ENCODE peak calls at places on chromosomes 4 and X, in ten cellular contexts. D is CD4-positive, alpha-beta T cell; J is lung microvascular endothelial cell; N is ELR; P is mucosa of descending colon; M is stimulated activated CD4-positive, alpha-beta T cell treated with anti-CD3 and anti-CD28 coated beads, Interleukin-15, amount 100 ng/mL, for 1 hour; O is activated CD4-positive, alpha-beta T cell treated with anti-CD3 and anti-CD28 coated beads, Interleukin-2, amount 50 U/mL, for 4 hours; Z is T follicular helper cell; E is pancreas; R is KBM-7. K is an unnamed sample.

GRCh38 chr4:137660211-137660610 is 127.9 kb upstream of the PCDH18 start:
- DNase-seq in D (no peak), Z (no peak), E (no peak), O (no peak), R (no peak), P (no peak), M (no peak), J (no peak), N (no peak), K (no peak)

GRCh38 chr4:163991268-163991667 is 496.8 kb downstream of the TMA16 start:
- DNase-seq in E (no peak), N (peak), J (no peak), Z (no peak), P (no peak), D (no peak), O (no peak), R (no peak), M (no peak), K (no peak)

GRCh38 chr4:52861171-52861873 is 795 bp upstream of the RASL11B start:
- DNase-seq in P (no peak), E (no peak), O (no peak), M (no peak), R (no peak), N (no peak), J (no peak), D (no peak), Z (no peak), K (no peak)

GRCh38 chr4:145481164-145481941 is at the start of gene SMAD1:
- DNase-seq in Z (no peak), R (peak), N (peak), J (peak), E (peak), O (peak), M (no peak), P (peak), D (no peak), K (no peak)

GRCh38 chrX:53939127-53939526 is 105.1 kb downstream of the PHF8 start:
- DNase-seq in Z (no peak), D (no peak), E (no peak), M (no peak), N (no peak), J (peak), R (peak), P (no peak), O (no peak), K (peak)

GRCh38 chr4:129526812-129527211 is 430.9 kb downstream of the C4orf33 start:
- DNase-seq in P (no peak), M (no peak), E (no peak), R (peak), O (no peak), J (peak), N (peak), D (no peak), Z (no peak), K (peak)

GRCh38 chr4:165208741-165209388 is 1.5 kb downstream of the KLHL2 start:
- DNase-seq in N (peak), E (no peak), J (peak), R (peak), Z (no peak), D (no peak), M (no peak), O (no peak), P (no peak), K (no peak)

GRCh38 chr4:15469402-15470148 is at the start of gene CC2D2A:
- DNase-seq in Z (no peak), R (peak), P (no peak), D (no peak), M (no peak), J (peak), N (peak), O (no peak), E (peak), K (no peak)

GRCh38 chrX:105701310-105702052 is 120.9 kb upstream of the NRK start:
- DNase-seq in R (peak), D (no peak), Z (no peak), M (no peak), O (no peak), J (no peak), E (no peak), P (no peak), N (peak), K (no peak)

GRCh38 chrX:125170459-125170858 is 149.2 kb upstream of the TEX13C start:
- DNase-seq in O (no peak), Z (no peak), N (no peak), E (no peak), J (no peak), D (no peak), P (no peak), R (peak), M (no peak), K (no peak)

GRCh38 chrX:124211312-124211942 is 121.0 kb upstream of the TEX13D start:
- DNase-seq in Z (no peak), N (peak), E (no peak), R (peak), M (no peak), J (peak), O (no peak), D (no peak), P (no peak), K (peak)

GRCh38 chr4:124199755-124200154 is 512.8 kb downstream of the ANKRD50 start:
- DNase-seq in O (no peak), D (no peak), N (peak), P (no peak), R (no peak), J (no peak), M (no peak), E (no peak), Z (no peak), K (no peak)

GRCh38 chr4:152843476-152844107 is 63.8 kb downstream of the ARFIP1 start:
- DNase-seq in R (no peak), J (no peak), P (peak), O (no peak), M (no peak), N (no peak), E (no peak), D (no peak), Z (no peak), K (no peak)

GRCh38 chr4:23706972-23707676 is 182.7 kb downstream of the PPARGC1A start:
- DNase-seq in O (no peak), P (no peak), R (no peak), D (no peak), E (no peak), Z (no peak), N (no peak), M (no peak), J (no peak), K (no peak)

GRCh38 chrX:38275615-38276014 is 51.7 kb downstream of the RPGR start:
- DNase-seq in R (no peak), E (no peak), D (no peak), O (no peak), N (peak), J (peak), Z (no peak), M (no peak), P (no peak), K (peak)

GRCh38 chrX:15680401-15680800 is 15.8 kb upstream of the CLTRN start:
- DNase-seq in E (no peak), R (peak), J (no peak), M (no peak), Z (no peak), O (no peak), N (peak), D (no peak), P (peak), K (no peak)

GRCh38 chr4:184599492-184600135 is 49.6 kb downstream of the CASP3 start:
- DNase-seq in P (no peak), E (no peak), D (no peak), M (no peak), N (peak), Z (no peak), J (no peak), R (no peak), O (no peak), K (no peak)

GRCh38 chrX:43707812-43708548 is 51.9 kb downstream of the MAOA start:
- DNase-seq in J (peak), E (no peak), R (no peak), O (no peak), P (no peak), N (no peak), Z (no peak), D (no peak), M (no peak), K (no peak)

GRCh38 chrX:31546130-31546529 is 474.3 kb upstream of the FTHL17 start:
- DNase-seq in D (no peak), N (peak), P (no peak), R (no peak), M (no peak), E (no peak), J (no peak), O (no peak), Z (no peak), K (peak)

GRCh38 chr4:39642885-39643550 is 4.4 kb upstream of the SMIM14 start:
- DNase-seq in E (no peak), J (no peak), N (no peak), O (no peak), P (no peak), M (no peak), Z (no peak), D (no peak), R (no peak), K (no peak)

GRCh38 chrX:42366181-42366580 is 411.8 kb downstream of the PPP1R2C start:
- DNase-seq in Z (no peak), D (no peak), R (no peak), P (no peak), N (no peak), O (no peak), M (no peak), E (no peak), J (no peak), K (no peak)

GRCh38 chr4:63717384-63717783 is 691.9 kb downstream of the TECRL start:
- DNase-seq in M (no peak), D (no peak), Z (no peak), N (peak), R (peak), P (no peak), E (no peak), J (no peak), O (no peak), K (peak)

GRCh38 chrX:66110112-66110511 is 53.9 kb upstream of the HEPH start:
- DNase-seq in P (no peak), R (peak), M (no peak), D (no peak), N (peak), Z (no peak), E (no peak), J (peak), O (no peak), K (peak)

GRCh38 chrX:101257448-101258259 is 33.5 kb downstream of the TAF7L start:
- DNase-seq in J (no peak), D (no peak), P (no peak), O (no peak), R (peak), Z (no peak), N (peak), M (no peak), E (no peak), K (peak)

GRCh38 chr4:77104405-77105292 is 28.9 kb upstream of the CCNI start:
- DNase-seq in R (peak), M (no peak), O (no peak), D (no peak), J (no peak), Z (no peak), P (peak), N (peak), E (peak), K (no peak)

GRCh38 chr4:140099993-140100392 is 54.0 kb downstream of the MAML3 start:
- DNase-seq in P (peak), E (no peak), M (no peak), D (no peak), O (peak), Z (no peak), J (no peak), N (peak), R (peak), K (peak)

GRCh38 chr4:2335729-2336101 is 73.8 kb upstream of the MXD4 start:
- DNase-seq in O (no peak), J (no peak), N (no peak), Z (no peak), M (no peak), R (no peak), E (no peak), P (no peak), D (no peak), K (no peak)

GRCh38 chr4:70601422-70602039 is 9.5 kb downstream of the AMBN start:
- DNase-seq in E (peak), J (peak), R (peak), P (no peak), O (peak), N (peak), M (peak), D (peak), Z (peak), K (peak)

GRCh38 chr4:178165251-178165650 is 723.0 kb upstream of the AGA start:
- DNase-seq in E (no peak), J (no peak), D (no peak), P (no peak), O (no peak), R (no peak), M (no peak), N (peak), Z (no peak), K (no peak)

GRCh38 chrX:54419559-54420302 is 20.5 kb upstream of the TSR2 start:
- DNase-seq in E (no peak), Z (no peak), P (no peak), D (no peak), N (no peak), O (no peak), M (no peak), R (no peak), J (no peak), K (no peak)

GRCh38 chr4:36551697-36552214 is 270.3 kb downstream of the DTHD1 start:
- DNase-seq in O (no peak), J (no peak), D (no peak), E (no peak), R (no peak), Z (no peak), P (no peak), M (no peak), N (no peak), K (no peak)

GRCh38 chrX:47577424-47577823 is 4.8 kb upstream of the TIMP1 start:
- DNase-seq in R (no peak), P (no peak), Z (no peak), O (no peak), D (no peak), J (peak), N (no peak), E (no peak), M (no peak), K (no peak)

GRCh38 chr4:97987019-97987648 is 156.1 kb downstream of the STPG2 start:
- DNase-seq in M (no peak), R (peak), P (no peak), E (no peak), J (peak), Z (no peak), D (no peak), N (peak), O (no peak), K (no peak)

GRCh38 chr4:100063355-100063754 is 113.3 kb upstream of the H2AZ1 start:
- DNase-seq in P (no peak), N (peak), D (no peak), R (no peak), E (no peak), M (no peak), O (no peak), J (no peak), Z (no peak), K (no peak)

GRCh38 chr4:4560136-4560535 is 18.3 kb upstream of the STX18 start:
- DNase-seq in D (no peak), O (no peak), M (no peak), R (no peak), Z (no peak), N (no peak), P (no peak), J (no peak), E (no peak), K (no peak)

GRCh38 chr4:177640864-177641263 is 198.6 kb upstream of the AGA start:
- DNase-seq in O (no peak), E (no peak), N (no peak), Z (no peak), J (no peak), D (no peak), R (no peak), P (no peak), M (no peak), K (no peak)

GRCh38 chrX:9576059-9576458 is 111.2 kb downstream of the TBL1X start:
- DNase-seq in R (no peak), Z (no peak), M (no peak), N (no peak), P (no peak), O (no peak), D (no peak), E (no peak), J (no peak), K (no peak)

GRCh38 chrX:46788902-46789301 is 30.0 kb upstream of the SLC9A7 start:
- DNase-seq in R (no peak), P (no peak), Z (no peak), J (no peak), M (no peak), D (no peak), E (no peak), O (no peak), N (peak), K (no peak)

GRCh38 chr4:46404961-46405360 is 15.0 kb upstream of the GABRA2 start:
- DNase-seq in R (no peak), P (peak), E (no peak), Z (no peak), N (no peak), D (no peak), J (no peak), O (no peak), M (no peak), K (no peak)